ENCODE peak calls at places on chromosome 3, in six cellular contexts. Y is GM04504, N is adrenal gland, W is heart left ventricle, V is upper lobe of right lung, S is cardiac muscle cell. X is an unnamed sample.

GRCh38 chr3:148697311-148698189 is at the start of gene AGTR1:
- DNase-seq in Y (no peak), N (peak), W (peak), V (peak), S (peak), X (peak)

GRCh38 chr3:104879919-104880318 is 486.8 kb upstream of the ALCAM start:
- DNase-seq in Y (no peak), N (peak), W (peak), V (no peak), S (no peak), X (no peak)

GRCh38 chr3:160180581-160181216 is 44.5 kb upstream of the C3orf80 start:
- DNase-seq in Y (peak), N (no peak), W (no peak), V (no peak), S (no peak), X (no peak)

GRCh38 chr3:17954801-17955200 is 212.4 kb upstream of the TBC1D5 start:
- DNase-seq in Y (no peak), N (no peak), W (no peak), V (no peak), S (no peak), X (no peak)

GRCh38 chr3:176650478-176650877 is 546.8 kb downstream of the TBL1XR1 start:
- DNase-seq in Y (no peak), N (no peak), W (no peak), V (no peak), S (no peak), X (no peak)

GRCh38 chr3:5948081-5948480 is 760.6 kb downstream of the EDEM1 start:
- DNase-seq in Y (no peak), N (no peak), W (no peak), V (no peak), S (no peak), X (no peak)

GRCh38 chr3:25465266-25465860 is 37.3 kb downstream of the RARB start:
- DNase-seq in Y (no peak), N (no peak), W (no peak), V (no peak), S (no peak), X (no peak)

GRCh38 chr3:196849180-196849721 is 18.5 kb upstream of the SENP5 start:
- DNase-seq in Y (no peak), N (no peak), W (no peak), V (no peak), S (no peak), X (no peak)

GRCh38 chr3:173750095-173750494 is 352.6 kb downstream of the NLGN1 start:
- DNase-seq in Y (no peak), N (no peak), W (no peak), V (no peak), S (no peak), X (no peak)

GRCh38 chr3:37779289-37780152 is 82.2 kb upstream of the CTDSPL start:
- DNase-seq in Y (peak), N (peak), W (peak), V (no peak), S (peak), X (peak)

GRCh38 chr3:63086190-63086589 is 191.9 kb upstream of the SYNPR start:
- DNase-seq in Y (no peak), N (no peak), W (no peak), V (no peak), S (no peak), X (no peak)

X was measured in thyroid gland.